ENCODE peak calls at places on chromosomes 6 and 20, in seven cellular contexts. One of them, this sample, is unnamed.

GRCh38 chr6:11747021-11747420 is 31.6 kb downstream of the ADTRP start:
- DNase-seq in heart left ventricle: no peak
- DNase-seq in Peyer's patch: no peak
- DNase-seq in testis: peak; percentile 46
- DNase-seq in K562: no peak
- DNase-seq in ovary: no peak
- DNase-seq in esophagus muscularis mucosa: no peak
- DNase-seq in this sample: no peak

GRCh38 chr20:12591949-12592470 is 416.8 kb upstream of the SPTLC3 start:
- DNase-seq in heart left ventricle: no peak
- DNase-seq in Peyer's patch: no peak
- DNase-seq in testis: no peak
- DNase-seq in K562: no peak
- DNase-seq in ovary: no peak
- DNase-seq in esophagus muscularis mucosa: no peak
- DNase-seq in this sample: no peak

GRCh38 chr20:38059832-38060231 is 26.3 kb downstream of the RPRD1B start:
- DNase-seq in heart left ventricle: no peak
- DNase-seq in Peyer's patch: no peak
- DNase-seq in testis: no peak
- DNase-seq in K562: no peak
- DNase-seq in ovary: no peak
- DNase-seq in esophagus muscularis mucosa: no peak
- DNase-seq in this sample: no peak

GRCh38 chr6:20569000-20569610 is 34.8 kb downstream of the CDKAL1 start:
- DNase-seq in heart left ventricle: no peak
- DNase-seq in Peyer's patch: no peak
- DNase-seq in testis: no peak
- DNase-seq in K562: no peak
- DNase-seq in ovary: no peak
- DNase-seq in esophagus muscularis mucosa: no peak
- DNase-seq in this sample: no peak

GRCh38 chr20:61936701-61937131 is 129.0 kb downstream of the TAF4 start:
- DNase-seq in heart left ventricle: peak; percentile 18
- DNase-seq in Peyer's patch: peak; percentile 19
- DNase-seq in testis: no peak
- DNase-seq in K562: no peak
- DNase-seq in ovary: no peak
- DNase-seq in esophagus muscularis mucosa: no peak
- DNase-seq in this sample: peak; percentile 53

GRCh38 chr6:1766663-1767062 is 156.9 kb downstream of the FOXC1 start:
- DNase-seq in heart left ventricle: peak; percentile 66
- DNase-seq in Peyer's patch: no peak
- DNase-seq in testis: peak; percentile 32
- DNase-seq in K562: no peak
- DNase-seq in ovary: no peak
- DNase-seq in esophagus muscularis mucosa: no peak
- DNase-seq in this sample: no peak

GRCh38 chr20:32050851-32051556 is 1.0 kb upstream of the HCK start:
- DNase-seq in heart left ventricle: peak; percentile 67
- DNase-seq in Peyer's patch: no peak
- DNase-seq in testis: peak; percentile 24
- DNase-seq in K562: no peak
- DNase-seq in ovary: no peak
- DNase-seq in esophagus muscularis mucosa: no peak
- DNase-seq in this sample: peak; percentile 72

GRCh38 chr20:44157061-44157460 is 29.9 kb downstream of the JPH2 start:
- DNase-seq in heart left ventricle: no peak
- DNase-seq in Peyer's patch: no peak
- DNase-seq in testis: no peak
- DNase-seq in K562: no peak
- DNase-seq in ovary: no peak
- DNase-seq in esophagus muscularis mucosa: no peak
- DNase-seq in this sample: peak; percentile 46

GRCh38 chr6:55794136-55794812 is 81.1 kb downstream of the BMP5 start:
- DNase-seq in heart left ventricle: no peak
- DNase-seq in Peyer's patch: no peak
- DNase-seq in testis: no peak
- DNase-seq in K562: no peak
- DNase-seq in ovary: no peak
- DNase-seq in esophagus muscularis mucosa: no peak
- DNase-seq in this sample: no peak

GRCh38 chr20:51678041-51678697 is 90.0 kb downstream of the ATP9A start:
- DNase-seq in heart left ventricle: no peak
- DNase-seq in Peyer's patch: no peak
- DNase-seq in testis: peak; percentile 80
- DNase-seq in K562: no peak
- DNase-seq in ovary: peak; percentile 47
- DNase-seq in esophagus muscularis mucosa: no peak
- DNase-seq in this sample: no peak

GRCh38 chr6:31836036-31836675 is 8.6 kb downstream of the HSPA1B start:
- DNase-seq in heart left ventricle: no peak
- DNase-seq in Peyer's patch: no peak
- DNase-seq in testis: no peak
- DNase-seq in K562: no peak
- DNase-seq in ovary: no peak
- DNase-seq in esophagus muscularis mucosa: no peak
- DNase-seq in this sample: no peak

GRCh38 chr20:32485126-32485769 is 99.9 kb downstream of the NOL4L start:
- DNase-seq in heart left ventricle: peak; percentile 62
- DNase-seq in Peyer's patch: peak; percentile 81
- DNase-seq in testis: peak; percentile 89
- DNase-seq in K562: peak; percentile 52
- DNase-seq in ovary: peak; percentile 79
- DNase-seq in esophagus muscularis mucosa: no peak
- DNase-seq in this sample: peak; percentile 86

GRCh38 chr6:5141046-5141445 is 55.9 kb downstream of the PPP1R3G start:
- DNase-seq in heart left ventricle: no peak
- DNase-seq in Peyer's patch: no peak
- DNase-seq in testis: no peak
- DNase-seq in K562: no peak
- DNase-seq in ovary: no peak
- DNase-seq in esophagus muscularis mucosa: no peak
- DNase-seq in this sample: no peak
- H3K4me3 ChIP-seq in heart left ventricle: no peak overlapping the region
- H3K4me3 ChIP-seq in Peyer's patch: no peak overlapping the region
- H3K4me3 ChIP-seq in testis: no peak overlapping the region
- H3K4me3 ChIP-seq in K562: no peak overlapping the region
- H3K4me3 ChIP-seq in ovary: no peak overlapping the region
- H3K4me3 ChIP-seq in esophagus muscularis mucosa: no peak overlapping the region
- H3K4me3 ChIP-seq in this sample: no peak overlapping the region

DNA sequence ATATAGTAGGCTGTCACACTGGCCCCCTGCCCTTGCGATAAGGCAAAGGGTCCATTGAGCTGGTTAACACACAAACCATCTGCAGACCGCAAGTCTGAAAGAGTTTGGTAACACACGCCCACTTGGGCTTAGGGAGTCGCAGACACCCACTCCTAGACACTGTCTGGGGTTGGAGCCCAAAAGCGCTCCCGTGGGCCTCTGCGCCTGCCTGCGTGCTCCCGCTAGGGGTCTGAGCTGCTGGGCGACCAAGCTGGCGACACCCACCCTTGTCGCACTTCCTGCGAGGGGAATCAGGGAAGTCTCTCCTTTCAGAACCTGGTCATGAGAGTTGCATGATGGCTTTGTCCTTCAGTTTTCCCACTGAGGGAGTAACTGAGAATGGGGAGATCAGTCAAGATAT is 653.0 kb downstream of the HTR1B start:
- DNase-seq in heart left ventricle: no peak
- DNase-seq in Peyer's patch: no peak
- DNase-seq in testis: peak; percentile 31
- DNase-seq in K562: no peak
- DNase-seq in ovary: no peak
- DNase-seq in esophagus muscularis mucosa: no peak
- DNase-seq in this sample: no peak
- H3K27me3 ChIP-seq in heart left ventricle: no peaks in the 10 kb centered on the region
- H3K27me3 ChIP-seq in Peyer's patch: no peaks in the 10 kb centered on the region
- H3K27me3 ChIP-seq in testis: no peaks in the 10 kb centered on the region
- H3K27me3 ChIP-seq in K562: no peaks in the 10 kb centered on the region
- H3K27me3 ChIP-seq in ovary: no peaks in the 10 kb centered on the region
- H3K27me3 ChIP-seq in esophagus muscularis mucosa: no peaks in the 10 kb centered on the region
- H3K27me3 ChIP-seq in this sample: no peaks in the 10 kb centered on the region

DNA sequence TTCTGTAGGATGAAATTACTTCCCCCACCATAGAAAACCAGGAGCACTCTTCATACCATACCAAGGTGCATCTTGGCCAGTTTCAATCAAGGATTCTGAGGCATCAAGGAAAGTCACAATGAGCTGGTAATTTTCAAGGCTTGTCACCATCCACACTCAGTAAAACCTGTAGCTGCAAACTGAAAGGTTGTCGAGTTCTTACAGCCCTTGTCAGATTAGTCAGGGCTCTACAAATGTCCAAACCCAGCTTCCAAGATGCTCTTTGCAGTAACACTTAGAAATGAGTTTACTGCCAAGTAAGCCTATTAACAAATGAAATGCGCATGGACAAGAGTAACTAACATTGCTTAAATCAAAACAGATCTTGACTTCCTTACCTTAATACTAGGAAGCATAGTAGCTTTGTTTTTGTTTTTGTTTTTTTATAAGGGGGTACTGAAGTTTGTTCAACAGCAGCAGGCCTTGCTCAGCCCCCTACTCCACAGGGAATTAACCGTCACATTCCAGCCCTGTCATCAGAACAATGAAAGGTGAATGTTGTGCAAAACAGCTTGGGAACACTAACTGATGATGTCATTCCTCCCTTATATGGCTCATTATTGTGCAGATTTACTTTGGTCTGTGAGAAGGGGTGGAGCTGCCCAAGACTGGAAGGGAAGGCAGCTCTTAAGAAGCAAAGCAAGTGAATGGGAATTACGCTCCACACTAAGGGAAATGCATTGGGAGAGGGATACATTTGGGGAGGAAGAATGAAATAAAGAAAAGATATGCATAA is 49.9 kb upstream of the TMEM30A start:
- DNase-seq in heart left ventricle: no peak
- DNase-seq in Peyer's patch: no peak
- DNase-seq in testis: no peak
- DNase-seq in K562: no peak
- DNase-seq in ovary: no peak
- DNase-seq in esophagus muscularis mucosa: no peak
- DNase-seq in this sample: no peak
- TF ChIP-seq POLR2A in heart left ventricle: no peak
- TF ChIP-seq POLR2A in Peyer's patch: no peak
- TF ChIP-seq POLR2A in testis: no peak
- TF ChIP-seq POLR2A in K562: no peak
- TF ChIP-seq POLR2A in ovary: no peak
- TF ChIP-seq POLR2A in esophagus muscularis mucosa: no peak
- TF ChIP-seq POLR2A in this sample: no peak

DNA sequence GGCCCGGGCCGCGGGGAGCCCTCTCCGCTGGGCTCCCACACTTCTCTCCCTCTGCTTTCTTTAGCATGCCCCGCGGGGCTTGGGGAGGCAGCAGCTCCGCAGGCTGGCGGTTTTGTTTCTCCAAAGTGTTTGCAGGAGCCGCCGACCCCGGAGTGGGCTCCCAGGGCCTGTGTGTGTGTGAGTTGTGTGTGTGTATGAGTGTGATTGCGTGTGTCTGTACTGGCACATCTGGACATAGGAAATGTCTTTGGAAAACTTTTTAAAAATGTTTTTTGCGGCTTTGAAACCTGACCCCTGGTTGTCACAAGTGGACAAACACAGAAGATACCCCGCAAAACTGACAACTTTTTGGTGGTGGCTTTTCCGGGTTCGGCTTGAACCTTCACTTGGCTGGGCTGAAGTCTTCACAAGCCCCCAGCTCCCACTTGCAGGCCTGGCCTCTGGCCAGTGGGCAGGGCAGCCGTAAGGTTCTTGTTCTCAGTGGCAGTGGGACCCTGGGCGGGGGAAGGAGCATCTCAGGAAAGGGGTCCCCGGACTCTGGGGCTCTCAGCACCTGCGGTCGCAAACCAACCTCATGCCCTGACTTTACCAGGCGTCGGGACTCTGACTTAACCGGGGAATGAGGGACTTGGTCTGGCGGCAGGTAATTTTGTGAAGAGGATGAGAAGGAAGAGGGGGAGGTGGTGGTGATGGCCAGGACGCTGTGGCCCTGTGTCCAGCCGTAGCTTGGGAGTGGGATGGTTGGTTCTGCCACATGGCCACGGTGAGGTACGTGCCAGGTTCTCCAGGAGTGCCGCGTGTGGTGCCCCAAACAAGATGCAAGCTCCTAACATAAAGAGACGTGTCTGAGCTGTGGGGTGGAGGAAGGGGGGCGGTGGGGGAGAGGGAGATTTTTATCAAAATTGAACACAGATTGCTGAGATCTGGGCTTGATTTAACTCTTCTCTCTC is 600 bp downstream of the DAAM2 start:
- DNase-seq in heart left ventricle: no peak
- DNase-seq in Peyer's patch: no peak
- DNase-seq in testis: no peak
- DNase-seq in K562: no peak
- DNase-seq in ovary: peak; percentile 60
- DNase-seq in esophagus muscularis mucosa: no peak
- DNase-seq in this sample: peak; percentile 76
- H3K4me3 ChIP-seq in heart left ventricle: peak overlapping the region; percentile 50
- H3K4me3 ChIP-seq in Peyer's patch: peak overlapping the region; percentile 57
- H3K4me3 ChIP-seq in testis: peak overlapping the region; percentile 71
- H3K4me3 ChIP-seq in K562: no peak overlapping the region
- H3K4me3 ChIP-seq in ovary: peak overlapping the region; percentile 64
- H3K4me3 ChIP-seq in esophagus muscularis mucosa: peak overlapping the region; percentile 83
- H3K4me3 ChIP-seq in this sample: peak overlapping the region; percentile 77

This sample was measured in sigmoid colon.